ENCODE peak calls at places on chromosomes 11 and 22, in five cellular contexts. C is NT2/D1, M is HepG2, D is GM12878, O is H1. F is an unnamed sample.

GRCh38 chr22:49004484-49005399 is 822.9 kb downstream of the BRD1 start:
- DNase-seq in C (no peak), M (no peak), D (no peak), O (no peak), F (no peak)

GRCh38 chr22:24112188-24112587 is 69.1 kb upstream of the SUSD2 start:
- DNase-seq in C (no peak), M (no peak), D (no peak), O (no peak), F (no peak)

GRCh38 chr11:16000065-16000464 is 356.3 kb downstream of the SOX6 start:
- DNase-seq in C (no peak), M (no peak), D (no peak), O (no peak), F (no peak)

GRCh38 chr22:47248925-47249324 is 486.5 kb downstream of the TBC1D22A start:
- DNase-seq in C (no peak), M (no peak), D (no peak), O (no peak), F (no peak)

GRCh38 chr11:106409201-106409600 is 331.7 kb downstream of the AASDHPPT start:
- DNase-seq in C (no peak), M (no peak), D (no peak), O (no peak), F (no peak)

GRCh38 chr11:5624489-5625278 is at the start of gene TRIM34:
- DNase-seq in C (no peak), M (no peak), D (peak), O (no peak), F (peak)

GRCh38 chr11:130846606-130847005 is 69.7 kb downstream of the SNX19 start:
- DNase-seq in C (no peak), M (peak), D (no peak), O (no peak), F (no peak)

GRCh38 chr11:115362997-115363396 is 141.2 kb downstream of the CADM1 start:
- DNase-seq in C (no peak), M (no peak), D (no peak), O (no peak), F (no peak)

GRCh38 chr22:17931400-17931825 is 92.9 kb downstream of the MICAL3 start:
- DNase-seq in C (no peak), M (no peak), D (no peak), O (no peak), F (no peak)

GRCh38 chr11:86999859-87000753 is 37.6 kb upstream of the TMEM135 start:
- DNase-seq in C (peak), M (peak), D (no peak), O (no peak), F (peak)

GRCh38 chr11:97722721-97723120 is 1298.0 kb upstream of the CNTN5 start:
- DNase-seq in C (peak), M (no peak), D (no peak), O (peak), F (no peak)

GRCh38 chr11:90250970-90251369 is 28.1 kb upstream of the CHORDC1 start:
- DNase-seq in C (no peak), M (peak), D (no peak), O (no peak), F (no peak)

GRCh38 chr11:40445391-40445790 is 1014.1 kb downstream of the LRRC4C start:
- DNase-seq in C (no peak), M (peak), D (no peak), O (no peak), F (no peak)

GRCh38 chr11:117877120-117877784 is 794 bp upstream of the FXYD6 start:
- DNase-seq in C (no peak), M (no peak), D (no peak), O (no peak), F (no peak)

GRCh38 chr11:64165482-64165841 is 451 bp downstream of the MACROD1 start:
- DNase-seq in C (no peak), M (no peak), D (no peak), O (no peak), F (peak)

GRCh38 chr11:118633979-118634378 is 26.6 kb downstream of the PHLDB1 start:
- DNase-seq in C (no peak), M (no peak), D (no peak), O (no peak), F (no peak)

GRCh38 chr11:16512163-16512562 is 155.8 kb upstream of the SOX6 start:
- DNase-seq in C (no peak), M (no peak), D (no peak), O (no peak), F (no peak)

GRCh38 chr11:36213050-36213840 is 76.0 kb downstream of the COMMD9 start:
- DNase-seq in C (no peak), M (no peak), D (no peak), O (no peak), F (no peak)

GRCh38 chr22:50436841-50437341 is 37.9 kb downstream of the SBF1 start:
- DNase-seq in C (no peak), M (no peak), D (no peak), O (no peak), F (no peak)

GRCh38 chr11:1060885-1061616 is 13.6 kb upstream of the MUC2 start:
- DNase-seq in C (no peak), M (no peak), D (no peak), O (no peak), F (no peak)
- TF ChIP-seq SUZ12 in C (no peak), M (no peak), D (no peak), O (no peak), F (no peak)

GRCh38 chr11:17599460-17599925 is 52.4 kb downstream of the OTOG start:
- DNase-seq in C (no peak), M (no peak), D (no peak), O (no peak), F (no peak)
- TF ChIP-seq SUZ12 in C (no peak), M (no peak), D (no peak), O (no peak), F (no peak)

GRCh38 chr11:77129841-77130756 is 2.1 kb downstream of the MYO7A start:
- DNase-seq in C (no peak), M (no peak), D (no peak), O (no peak), F (no peak)
- TF ChIP-seq SUZ12 in C (no peak), M (no peak), D (no peak), O (no peak), F (no peak)

DNA sequence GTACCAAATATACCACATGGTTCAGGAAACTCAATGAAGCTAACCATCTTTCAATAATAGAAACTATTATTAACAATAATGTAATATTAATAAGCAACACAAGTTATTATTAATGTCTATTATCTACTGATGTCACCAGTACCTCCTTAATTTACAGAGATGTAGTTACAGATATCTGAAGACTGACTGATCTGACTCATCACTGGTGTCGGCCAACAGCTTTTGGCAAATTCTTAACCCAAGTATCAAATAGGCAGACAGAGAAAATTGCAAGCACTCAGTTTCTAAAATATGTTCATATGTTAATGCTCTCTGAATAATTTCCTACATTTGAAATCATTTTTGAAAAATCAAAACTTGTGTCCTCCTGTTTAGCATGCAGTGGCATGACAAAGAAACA is 100.4 kb upstream of the DDI1 start:
- DNase-seq in C (no peak), M (no peak), D (no peak), O (no peak), F (no peak)
- TF ChIP-seq SUZ12 in C (no peak), M (no peak), D (no peak), O (no peak), F (no peak)

GRCh38 chr11:62446091-62446490 is 27.3 kb downstream of the SCGB1A1 start:
- DNase-seq in C (no peak), M (no peak), D (no peak), O (no peak), F (no peak)

GRCh38 chr11:62450543-62451242 is 31.9 kb downstream of the SCGB1A1 start:
- DNase-seq in C (no peak), M (no peak), D (no peak), O (no peak), F (no peak)

GRCh38 chr11:62451243-62451626 is 32.4 kb downstream of the SCGB1A1 start:
- DNase-seq in C (no peak), M (no peak), D (no peak), O (no peak), F (no peak)

GRCh38 chr11:62452261-62452660 is 33.4 kb downstream of the SCGB1A1 start:
- DNase-seq in C (no peak), M (no peak), D (no peak), O (no peak), F (no peak)

DNA sequence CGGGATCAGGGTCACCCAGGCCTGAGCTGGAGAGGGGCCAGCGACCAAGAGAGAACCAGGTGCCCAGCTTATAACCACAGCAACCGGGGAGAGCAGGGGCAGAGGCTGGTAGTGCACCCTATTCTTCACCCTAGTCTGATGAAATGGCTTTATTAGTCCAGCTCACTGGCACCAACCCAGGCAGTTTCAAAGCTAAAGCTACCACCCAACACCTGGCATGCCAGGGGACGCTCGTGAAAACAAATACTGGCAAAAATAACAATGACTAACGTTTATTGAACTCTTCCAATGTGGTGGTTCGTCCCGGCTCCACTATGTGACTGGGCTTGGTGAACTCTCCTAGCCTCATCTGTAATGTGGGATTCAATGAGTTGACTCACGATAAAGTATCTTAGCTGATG is 30.6 kb downstream of the SCGB1A1 start:
- DNase-seq in C (no peak), M (no peak), D (no peak), O (no peak), F (no peak)
- TF ChIP-seq SUZ12 in C (no peak), M (no peak), D (no peak), O (no peak), F (no peak)

GRCh38 chr11:11842426-11843008 is 745 bp downstream of the USP47 start:
- DNase-seq in C (no peak), M (peak), D (peak), O (no peak), F (peak)
- TF ChIP-seq SUZ12 in C (no peak), M (no peak), D (no peak), O (no peak), F (no peak)

GRCh38 chr22:39967996-39968968 is 8.1 kb downstream of the TMA7B start:
- DNase-seq in C (peak), M (no peak), D (no peak), O (no peak), F (no peak)
- TF ChIP-seq SUZ12 in C (no peak), M (no peak), D (no peak), O (no peak), F (no peak)

GRCh38 chr11:10946072-10946471 is 88.2 kb upstream of the ZBED5 start:
- DNase-seq in C (no peak), M (no peak), D (no peak), O (no peak), F (no peak)

GRCh38 chr11:10938650-10939387 is 81.0 kb upstream of the ZBED5 start:
- DNase-seq in C (no peak), M (no peak), D (no peak), O (no peak), F (no peak)

GRCh38 chr11:10941429-10941828 is 83.6 kb upstream of the ZBED5 start:
- DNase-seq in C (no peak), M (no peak), D (no peak), O (no peak), F (no peak)

GRCh38 chr11:10942621-10943020 is 84.8 kb upstream of the ZBED5 start:
- DNase-seq in C (no peak), M (no peak), D (no peak), O (no peak), F (no peak)

DNA sequence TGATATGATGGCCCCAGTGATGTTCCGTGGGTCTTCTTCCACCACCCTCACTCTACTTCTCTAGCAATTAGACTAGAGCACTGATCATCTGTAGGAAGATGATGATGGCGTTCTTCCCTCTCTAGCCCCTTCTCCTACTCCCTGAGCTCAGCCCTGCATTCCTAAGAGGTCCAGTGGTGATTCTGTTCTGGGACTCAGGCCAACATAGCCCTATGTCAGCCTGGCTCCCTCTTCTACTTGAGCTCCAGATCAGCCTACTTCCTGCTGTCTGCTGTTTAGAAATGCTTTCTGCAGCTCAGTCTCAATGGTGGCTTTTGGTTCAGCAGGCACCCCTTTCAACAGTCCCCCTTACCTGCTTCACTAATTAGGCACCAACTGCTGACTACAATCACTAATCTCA is 86.1 kb upstream of the ZBED5 start:
- DNase-seq in C (no peak), M (no peak), D (no peak), O (no peak), F (no peak)
- TF ChIP-seq SUZ12 in C (no peak), M (no peak), D (no peak), O (no peak), F (no peak)

GRCh38 chr11:109033627-109034340 is 368.9 kb downstream of the DDX10 start:
- DNase-seq in C (no peak), M (no peak), D (no peak), O (no peak), F (no peak)
- TF ChIP-seq SUZ12 in C (no peak), M (no peak), D (no peak), O (no peak), F (no peak)